ENCODE peak calls at places on chromosomes 6 and 20, in six cellular contexts. B is AG04450, Y is cardiac fibroblast, A is uterus, J is astrocyte of the spinal cord, T is breast epithelium. P is an unnamed sample.

GRCh38 chr20:6162239-6162638 is 39.4 kb upstream of the FERMT1 start:
- DNase-seq in B (no peak), Y (peak), A (peak), J (peak), T (no peak), P (no peak)

GRCh38 chr6:220736-221475 is 71.4 kb upstream of the DUSP22 start:
- DNase-seq in B (no peak), Y (peak), A (no peak), J (peak), T (no peak), P (no peak)

GRCh38 chr20:23235173-23236027 is 115.2 kb upstream of the NXT1 start:
- DNase-seq in B (no peak), Y (peak), A (no peak), J (peak), T (no peak), P (peak)

GRCh38 chr6:107173779-107174178 is 58.5 kb upstream of the BEND3 start:
- DNase-seq in B (no peak), Y (no peak), A (no peak), J (peak), T (no peak), P (peak)

GRCh38 chr6:81487489-81487888 is 265.0 kb downstream of the TENT5A start:
- DNase-seq in B (no peak), Y (peak), A (peak), J (peak), T (no peak), P (no peak)

GRCh38 chr6:170127151-170127550 is 163.7 kb downstream of the DLL1 start:
- DNase-seq in B (no peak), Y (no peak), A (no peak), J (no peak), T (peak), P (no peak)

GRCh38 chr20:24763386-24764026 is 185.6 kb upstream of the CST7 start:
- DNase-seq in B (no peak), Y (no peak), A (no peak), J (no peak), T (no peak), P (no peak)

GRCh38 chr20:62500237-62500864 is 24.6 kb upstream of the GATA5 start:
- DNase-seq in B (no peak), Y (peak), A (peak), J (peak), T (peak), P (peak)

GRCh38 chr6:14705841-14706377 is 540.0 kb upstream of the JARID2 start:
- DNase-seq in B (no peak), Y (peak), A (no peak), J (no peak), T (no peak), P (no peak)

GRCh38 chr20:53922901-53923314 is 147.5 kb downstream of the BCAS1 start:
- DNase-seq in B (no peak), Y (peak), A (no peak), J (no peak), T (no peak), P (no peak)

GRCh38 chr6:116568851-116569755 is 2.2 kb upstream of the RWDD1 start:
- DNase-seq in B (no peak), Y (no peak), A (no peak), J (no peak), T (no peak), P (no peak)

GRCh38 chr6:62740171-62740570 is 454.1 kb upstream of the KHDRBS2 start:
- DNase-seq in B (no peak), Y (no peak), A (no peak), J (no peak), T (no peak), P (no peak)

GRCh38 chr20:14142171-14142570 is 146.9 kb downstream of the MACROD2 start:
- DNase-seq in B (peak), Y (peak), A (no peak), J (peak), T (no peak), P (no peak)

GRCh38 chr20:18057994-18058349 is 256 bp upstream of the OVOL2 start:
- DNase-seq in B (no peak), Y (no peak), A (no peak), J (no peak), T (peak), P (no peak)

GRCh38 chr6:169862464-169863148 is 111.2 kb downstream of the ERMARD start:
- DNase-seq in B (no peak), Y (no peak), A (no peak), J (no peak), T (peak), P (no peak)

GRCh38 chr6:161353208-161353613 is 79.3 kb upstream of the AGPAT4 start:
- DNase-seq in B (no peak), Y (peak), A (no peak), J (no peak), T (no peak), P (no peak)

GRCh38 chr6:7421066-7421465 is 31.5 kb downstream of the RIOK1 start:
- DNase-seq in B (no peak), Y (no peak), A (no peak), J (no peak), T (no peak), P (no peak)

GRCh38 chr6:169825558-169826225 is 74.3 kb downstream of the ERMARD start:
- DNase-seq in B (no peak), Y (no peak), A (no peak), J (no peak), T (no peak), P (no peak)

GRCh38 chr20:53738945-53739798 is 145.5 kb upstream of the ZNF217 start:
- DNase-seq in B (no peak), Y (no peak), A (no peak), J (no peak), T (no peak), P (no peak)

GRCh38 chr6:152948150-152948768 is 34.6 kb downstream of the FBXO5 start:
- DNase-seq in B (peak), Y (peak), A (no peak), J (peak), T (no peak), P (peak)

GRCh38 chr20:52104546-52105044 is 87.0 kb downstream of the ZFP64 start:
- DNase-seq in B (no peak), Y (peak), A (no peak), J (peak), T (no peak), P (peak)

GRCh38 chr20:3084283-3084985 is at the start of gene AVP:
- DNase-seq in B (no peak), Y (no peak), A (no peak), J (no peak), T (no peak), P (no peak)

GRCh38 chr20:54704032-54704635 is 228.7 kb downstream of the DOK5 start:
- DNase-seq in B (no peak), Y (no peak), A (no peak), J (no peak), T (no peak), P (no peak)

GRCh38 chr20:57748601-57749130 is 38.9 kb upstream of the PMEPA1 start:
- DNase-seq in B (peak), Y (peak), A (peak), J (peak), T (peak), P (peak)

GRCh38 chr6:42387336-42387735 is 64.4 kb downstream of the TRERF1 start:
- DNase-seq in B (no peak), Y (no peak), A (no peak), J (no peak), T (no peak), P (no peak)

GRCh38 chr6:115838763-115839401 is 221.8 kb downstream of the FRK start:
- DNase-seq in B (no peak), Y (peak), A (no peak), J (peak), T (no peak), P (no peak)

GRCh38 chr20:1467082-1467354 is 369 bp upstream of the NSFL1C start:
- DNase-seq in B (no peak), Y (no peak), A (no peak), J (no peak), T (no peak), P (no peak)

GRCh38 chr6:133973109-133973971 is 20.3 kb downstream of the TBPL1 start:
- DNase-seq in B (peak), Y (peak), A (no peak), J (peak), T (no peak), P (peak)

GRCh38 chr6:106309766-106310373 is 15.7 kb downstream of the ATG5 start:
- DNase-seq in B (no peak), Y (peak), A (no peak), J (peak), T (no peak), P (peak)

GRCh38 chr6:99151634-99152344 is 197.7 kb downstream of the FAXC start:
- DNase-seq in B (peak), Y (peak), A (no peak), J (peak), T (no peak), P (peak)

GRCh38 chr20:44703183-44703925 is 11.8 kb upstream of the CCN5 start:
- DNase-seq in B (no peak), Y (no peak), A (no peak), J (no peak), T (no peak), P (no peak)

GRCh38 chr6:125858427-125859320 is 67.9 kb downstream of the NCOA7 start:
- DNase-seq in B (peak), Y (peak), A (peak), J (peak), T (peak), P (peak)
- TF ChIP-seq CTCF in B (peak), Y (peak), A (peak), J (peak), T (peak), P (peak)

GRCh38 chr6:33790306-33790855 is 1.5 kb upstream of the LEMD2 start:
- DNase-seq in B (no peak), Y (no peak), A (no peak), J (no peak), T (no peak), P (no peak)
- TF ChIP-seq CTCF in B (no peak), Y (no peak), A (no peak), J (no peak), T (no peak), P (no peak)

DNA sequence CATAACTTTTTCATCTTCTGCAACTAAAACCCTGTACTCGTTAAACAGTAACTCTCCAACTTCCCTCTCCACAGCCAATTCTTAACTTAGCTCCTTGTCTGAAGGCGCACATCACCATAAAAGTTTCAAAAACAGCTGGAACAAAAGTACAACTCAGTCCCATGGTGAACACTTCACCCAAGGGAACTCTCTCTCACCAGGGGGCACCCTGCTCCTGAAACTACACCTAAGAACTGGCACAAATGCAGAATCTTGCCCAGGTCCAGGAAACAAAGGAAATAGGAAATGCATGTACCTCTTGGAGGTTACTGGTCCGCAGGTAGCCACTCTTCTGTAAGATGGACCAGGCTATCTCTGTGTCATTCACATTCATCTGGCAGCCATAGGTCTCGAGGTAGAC is 6.6 kb downstream of the CDK5RAP1 start:
- DNase-seq in B (no peak), Y (no peak), A (no peak), J (no peak), T (no peak), P (no peak)
- TF ChIP-seq CTCF in B (no peak), Y (no peak), A (no peak), J (no peak), T (no peak), P (peak)

GRCh38 chr6:28137458-28138020 is 4.1 kb upstream of the ZKSCAN8 start:
- DNase-seq in B (no peak), Y (peak), A (no peak), J (no peak), T (no peak), P (no peak)

GRCh38 chr6:28134716-28135115 is 7.0 kb upstream of the ZKSCAN8 start:
- DNase-seq in B (no peak), Y (no peak), A (no peak), J (no peak), T (no peak), P (no peak)

GRCh38 chr6:28136585-28137457 is 4.9 kb upstream of the ZKSCAN8 start:
- DNase-seq in B (peak), Y (peak), A (peak), J (peak), T (peak), P (peak)

GRCh38 chr6:28135393-28135792 is 6.3 kb upstream of the ZKSCAN8 start:
- DNase-seq in B (no peak), Y (no peak), A (no peak), J (no peak), T (no peak), P (no peak)

GRCh38 chr6:28134015-28134414 is 7.7 kb upstream of the ZKSCAN8 start:
- DNase-seq in B (no peak), Y (peak), A (no peak), J (peak), T (no peak), P (peak)
- TF ChIP-seq CTCF in B (peak), Y (peak), A (peak), J (peak), T (no peak), P (peak)

DNA sequence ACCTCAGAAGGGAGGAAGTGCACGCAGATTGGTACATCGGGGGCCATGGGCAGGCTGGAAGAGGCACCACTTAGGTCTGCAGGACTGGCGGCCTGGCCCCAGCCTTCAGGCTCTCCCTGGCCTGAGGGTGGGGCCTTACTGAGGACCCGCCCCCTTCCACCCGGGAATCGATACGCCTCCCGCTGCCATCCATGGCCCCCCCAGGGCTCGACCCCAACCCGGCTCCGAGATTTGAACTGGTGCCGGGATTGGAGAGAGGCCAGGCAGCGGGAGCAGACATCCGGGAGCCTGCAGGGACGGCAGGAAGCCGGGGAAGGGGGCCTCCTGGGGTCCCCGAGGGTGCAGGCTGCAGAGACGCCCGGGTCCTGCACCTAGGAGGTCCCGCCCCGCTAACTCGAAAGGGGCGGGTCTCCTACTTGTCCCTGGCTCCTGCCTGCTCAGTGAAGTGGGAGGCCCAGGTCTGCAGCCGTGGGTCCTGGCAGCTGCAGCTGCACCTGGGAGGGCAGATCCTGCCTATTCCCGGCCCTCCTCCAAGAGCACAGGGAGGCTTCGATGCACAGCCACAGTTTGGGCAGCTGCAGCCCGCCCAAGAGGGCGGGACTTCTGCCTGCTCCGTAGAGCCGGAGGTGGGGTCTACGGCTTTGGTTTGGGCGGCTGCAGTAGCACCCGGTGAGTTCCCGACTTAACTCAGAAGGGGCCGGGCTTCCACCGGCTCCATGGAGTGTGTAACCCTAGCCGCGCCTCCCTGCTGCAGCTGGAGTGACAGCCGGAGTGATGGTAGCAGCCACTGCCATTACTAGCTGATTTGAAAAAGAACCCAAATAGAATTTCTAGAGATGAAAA is 35.2 kb upstream of the TBC1D22B start:
- DNase-seq in B (no peak), Y (peak), A (peak), J (peak), T (peak), P (peak)
- TF ChIP-seq CTCF in B (no peak), Y (no peak), A (no peak), J (no peak), T (no peak), P (no peak)

GRCh38 chr6:1792989-1793388 is 183.3 kb downstream of the FOXC1 start:
- DNase-seq in B (no peak), Y (peak), A (no peak), J (no peak), T (no peak), P (peak)
- TF ChIP-seq CTCF in B (peak), Y (peak), A (no peak), J (peak), T (no peak), P (peak)